ENCODE peak calls at places on chromosomes 12 and 14, in seven cellular contexts. Z is T1000, R is AG10803, I is kidney tubule cell, F is PC-9, U is fibroblast of the aortic adventitia, O is right cardiac atrium. P is an unnamed sample.

GRCh38 chr14:94342334-94342934 is 19.3 kb upstream of the SERPINA6 start:
- DNase-seq in Z (peak; percentile 74), R (peak; percentile 100), I (peak; percentile 99), F (no peak), U (peak; percentile 100), O (peak; percentile 94), P (peak; percentile 99)

GRCh38 chr14:59570122-59570521 is 6.5 kb downstream of the CCDC175 start:
- DNase-seq in Z (no peak), R (no peak), I (peak; percentile 10), F (no peak), U (no peak), O (no peak), P (peak; percentile 9)

GRCh38 chr12:19572920-19573558 is 133.7 kb downstream of the AEBP2 start:
- DNase-seq in Z (no peak), R (peak; percentile 34), I (peak; percentile 62), F (peak; percentile 41), U (peak; percentile 56), O (no peak), P (peak; percentile 81)

GRCh38 chr12:95319694-95320331 is 102.2 kb downstream of the VEZT start:
- DNase-seq in Z (no peak), R (no peak), I (no peak), F (no peak), U (no peak), O (no peak), P (peak; percentile 30)

GRCh38 chr14:33964599-33965317 is 13.9 kb upstream of the EGLN3 start:
- DNase-seq in Z (no peak), R (no peak), I (no peak), F (no peak), U (no peak), O (no peak), P (no peak)

GRCh38 chr12:34356233-34356987 is 334.1 kb downstream of the ALG10 start:
- DNase-seq in Z (no peak), R (no peak), I (no peak), F (no peak), U (no peak), O (no peak), P (no peak)

GRCh38 chr14:69658664-69659261 is 47.4 kb downstream of the SUSD6 start:
- DNase-seq in Z (no peak), R (no peak), I (peak; percentile 75), F (peak; percentile 83), U (no peak), O (no peak), P (no peak)

GRCh38 chr12:27751386-27752047 is 28.5 kb upstream of the KLHL42 start:
- DNase-seq in Z (no peak), R (no peak), I (peak; percentile 88), F (peak; percentile 16), U (no peak), O (no peak), P (no peak)

GRCh38 chr12:18549598-18549997 is 188.2 kb downstream of the PLCZ1 start:
- DNase-seq in Z (no peak), R (no peak), I (no peak), F (no peak), U (no peak), O (no peak), P (no peak)

GRCh38 chr12:24226745-24227350 is 277.4 kb upstream of the SOX5 start:
- DNase-seq in Z (peak; percentile 18), R (peak; percentile 28), I (peak; percentile 80), F (no peak), U (peak; percentile 73), O (peak; percentile 46), P (peak; percentile 65)

GRCh38 chr12:53380797-53381738 is 1.1 kb downstream of the SP1 start:
- DNase-seq in Z (no peak), R (peak; percentile 55), I (peak; percentile 61), F (no peak), U (peak; percentile 51), O (no peak), P (peak; percentile 70)

GRCh38 chr12:133057446-133057845 is 20.1 kb downstream of the ZNF84 start:
- DNase-seq in Z (no peak), R (no peak), I (no peak), F (no peak), U (no peak), O (no peak), P (peak; percentile 3)

GRCh38 chr12:67759829-67760228 is 111.3 kb downstream of the DYRK2 start:
- DNase-seq in Z (no peak), R (no peak), I (no peak), F (no peak), U (no peak), O (no peak), P (no peak)

GRCh38 chr12:79535751-79536150 is 155.0 kb downstream of the PAWR start:
- DNase-seq in Z (no peak), R (no peak), I (peak; percentile 60), F (no peak), U (no peak), O (no peak), P (no peak)

GRCh38 chr12:108332791-108333382 is 6.2 kb downstream of the CMKLR1 start:
- DNase-seq in Z (no peak), R (no peak), I (no peak), F (no peak), U (no peak), O (peak; percentile 63), P (no peak)

GRCh38 chr14:45212231-45212630 is 40.8 kb downstream of the MIS18BP1 start:
- DNase-seq in Z (no peak), R (no peak), I (peak; percentile 54), F (peak; percentile 6), U (no peak), O (no peak), P (no peak)

GRCh38 chr14:59342516-59343484 is 122.4 kb downstream of the GPR135 start:
- DNase-seq in Z (no peak), R (no peak), I (no peak), F (peak; percentile 72), U (no peak), O (peak; percentile 46), P (peak; percentile 25)

GRCh38 chr12:92424338-92424737 is 278.5 kb upstream of the PLEKHG7 start:
- DNase-seq in Z (no peak), R (peak; percentile 33), I (peak; percentile 34), F (no peak), U (peak; percentile 74), O (no peak), P (peak; percentile 59)

GRCh38 chr12:118220697-118221096 is 84.8 kb downstream of the PEBP1 start:
- DNase-seq in Z (no peak), R (no peak), I (peak; percentile 17), F (no peak), U (no peak), O (no peak), P (peak; percentile 1)

GRCh38 chr12:50283924-50284236 is 560 bp upstream of the LIMA1 start:
- DNase-seq in Z (no peak), R (peak; percentile 43), I (peak; percentile 25), F (no peak), U (peak; percentile 60), O (no peak), P (peak; percentile 44)

GRCh38 chr12:131959641-131960589 is 10.2 kb downstream of the EP400 start:
- DNase-seq in Z (no peak), R (no peak), I (no peak), F (no peak), U (no peak), O (no peak), P (no peak)

GRCh38 chr12:114412825-114413749 is 7.1 kb upstream of the TBX5 start:
- DNase-seq in Z (no peak), R (no peak), I (no peak), F (no peak), U (no peak), O (no peak), P (peak; percentile 51)

GRCh38 chr14:33019346-33019745 is 80.7 kb downstream of the NPAS3 start:
- DNase-seq in Z (no peak), R (no peak), I (no peak), F (no peak), U (no peak), O (no peak), P (no peak)

GRCh38 chr12:94714378-94714777 is 64.0 kb upstream of the TMCC3 start:
- DNase-seq in Z (no peak), R (no peak), I (peak; percentile 85), F (no peak), U (peak; percentile 47), O (no peak), P (peak; percentile 4)

GRCh38 chr12:80707830-80708534 is 548 bp downstream of the MYF6 start:
- DNase-seq in Z (no peak), R (no peak), I (no peak), F (no peak), U (no peak), O (no peak), P (no peak)

GRCh38 chr12:57890191-57891120 is 43.9 kb upstream of the CTDSP2 start:
- DNase-seq in Z (no peak), R (peak; percentile 50), I (peak; percentile 73), F (no peak), U (peak; percentile 72), O (no peak), P (peak; percentile 25)

GRCh38 chr12:132955094-132955932 is 793 bp downstream of the ZNF605 start:
- DNase-seq in Z (no peak), R (peak; percentile 75), I (peak; percentile 58), F (peak; percentile 15), U (peak; percentile 74), O (peak; percentile 54), P (peak; percentile 71)

GRCh38 chr12:68746572-68747180 is 700 bp downstream of the SLC35E3 start:
- DNase-seq in Z (peak; percentile 100), R (peak; percentile 71), I (peak; percentile 77), F (peak; percentile 47), U (peak; percentile 66), O (peak; percentile 61), P (peak; percentile 82)

P was measured in EH.